ENCODE peak calls at places on chromosome 1, in four cellular contexts. One of them, this sample, is unnamed.

GRCh38 chr1:161827786-161828185 is 61.7 kb downstream of the ATF6 start:
- DNase-seq in upper lobe of right lung: no peak
- DNase-seq in SHP77: no peak
- DNase-seq in hippocampal formation: no peak
- DNase-seq in this sample: no peak

GRCh38 chr1:160108888-160109662 is 6.5 kb upstream of the ATP1A2 start:
- DNase-seq in SHP77: no peak
- DNase-seq in hippocampal formation: peak; percentile 24
- DNase-seq in upper lobe of right lung: no peak
- DNase-seq in this sample: peak; percentile 57

GRCh38 chr1:243320224-243320623 is 64.4 kb downstream of the SDCCAG8 start:
- DNase-seq in hippocampal formation: no peak
- DNase-seq in upper lobe of right lung: no peak
- DNase-seq in SHP77: no peak
- DNase-seq in this sample: no peak

GRCh38 chr1:81670286-81670685 is 130.4 kb upstream of the ADGRL2 start:
- DNase-seq in hippocampal formation: no peak
- DNase-seq in SHP77: peak; percentile 33
- DNase-seq in upper lobe of right lung: no peak
- DNase-seq in this sample: peak; percentile 68

GRCh38 chr1:248805905-248806304 is 19.8 kb downstream of the SH3BP5L start:
- DNase-seq in upper lobe of right lung: no peak
- DNase-seq in hippocampal formation: peak; percentile 24
- DNase-seq in SHP77: no peak
- DNase-seq in this sample: no peak

GRCh38 chr1:153553691-153554608 is 4.9 kb upstream of the S100A3 start:
- DNase-seq in hippocampal formation: no peak
- DNase-seq in SHP77: no peak
- DNase-seq in upper lobe of right lung: peak; percentile 35
- DNase-seq in this sample: peak; percentile 32

GRCh38 chr1:99086057-99086456 is 81.4 kb upstream of the PLPPR5 start:
- DNase-seq in upper lobe of right lung: no peak
- DNase-seq in SHP77: no peak
- DNase-seq in hippocampal formation: no peak
- DNase-seq in this sample: no peak

GRCh38 chr1:110880708-110881374 is 7.9 kb downstream of the CD53 start:
- DNase-seq in hippocampal formation: no peak
- DNase-seq in upper lobe of right lung: no peak
- DNase-seq in SHP77: no peak
- DNase-seq in this sample: no peak

GRCh38 chr1:220093361-220094015 is 444 bp upstream of the IARS2 start:
- DNase-seq in SHP77: peak; percentile 63
- DNase-seq in hippocampal formation: no peak
- DNase-seq in upper lobe of right lung: no peak
- DNase-seq in this sample: no peak

GRCh38 chr1:242017580-242018233 is 18.8 kb upstream of the MAP1LC3C start:
- DNase-seq in SHP77: peak; percentile 50
- DNase-seq in hippocampal formation: peak; percentile 29
- DNase-seq in upper lobe of right lung: no peak
- DNase-seq in this sample: peak; percentile 55

GRCh38 chr1:6185151-6185550 is 5.0 kb upstream of the CHD5 start:
- DNase-seq in SHP77: no peak
- DNase-seq in hippocampal formation: no peak
- DNase-seq in upper lobe of right lung: no peak
- DNase-seq in this sample: no peak

GRCh38 chr1:32150847-32151246 is 28.6 kb upstream of the TXLNA start:
- DNase-seq in hippocampal formation: no peak
- DNase-seq in SHP77: no peak
- DNase-seq in upper lobe of right lung: no peak
- DNase-seq in this sample: no peak

GRCh38 chr1:193471981-193472380 is 285.6 kb upstream of the B3GALT2 start:
- DNase-seq in SHP77: no peak
- DNase-seq in upper lobe of right lung: no peak
- DNase-seq in hippocampal formation: no peak
- DNase-seq in this sample: no peak

GRCh38 chr1:201584510-201584991 is 45.6 kb downstream of the NAV1 start:
- DNase-seq in hippocampal formation: no peak
- DNase-seq in SHP77: no peak
- DNase-seq in upper lobe of right lung: peak; percentile 37
- DNase-seq in this sample: no peak

GRCh38 chr1:204980870-204981405 is 62.1 kb upstream of the CNTN2 start:
- DNase-seq in SHP77: no peak
- DNase-seq in upper lobe of right lung: no peak
- DNase-seq in hippocampal formation: no peak
- DNase-seq in this sample: no peak

GRCh38 chr1:157137051-157137772 is 983 bp downstream of the ETV3 start:
- DNase-seq in upper lobe of right lung: no peak
- DNase-seq in SHP77: no peak
- DNase-seq in hippocampal formation: no peak
- DNase-seq in this sample: no peak

This sample was measured in NCI-H446.